ENCODE peak calls at places on chromosomes 4 and X, in eight cellular contexts. E is neural progenitor cell, A is OCI-LY7, F is HCT116, K is MM.1S, R is GM23338, B is SK-N-SH, I is PC-3. Z is an unnamed sample.

GRCh38 chr4:87679449-87680169 is 29.5 kb downstream of the DMP1 start:
- DNase-seq in K (peak; percentile 49), B (peak; percentile 59), R (peak; percentile 80), I (peak; percentile 53), E (peak; percentile 84), F (peak; percentile 48), A (peak; percentile 38), Z (peak; percentile 73)

GRCh38 chr4:181685911-181686310 is 557.3 kb upstream of the TENM3 start:
- DNase-seq in B (no peak), E (no peak), A (no peak), F (no peak), R (no peak), K (no peak), I (no peak), Z (no peak)

GRCh38 chr4:119744580-119744979 is 116.0 kb upstream of the PDE5A start:
- DNase-seq in B (no peak), E (no peak), K (no peak), F (no peak), R (no peak), I (peak; percentile 10), A (no peak), Z (no peak)

GRCh38 chr4:25767877-25768475 is 94.8 kb downstream of the SEL1L3 start:
- DNase-seq in A (peak; percentile 47), E (peak; percentile 84), R (peak; percentile 84), B (peak; percentile 73), K (peak; percentile 42), I (peak; percentile 69), F (peak; percentile 37), Z (peak; percentile 85)

GRCh38 chr4:8355864-8356565 is 84.5 kb downstream of the ACOX3 start:
- DNase-seq in F (no peak), A (no peak), K (no peak), R (no peak), I (no peak), B (no peak), E (no peak), Z (no peak)

GRCh38 chr4:7186081-7186480 is 6.3 kb upstream of the SORCS2 start:
- DNase-seq in R (peak; percentile 72), F (no peak), B (peak; percentile 73), K (no peak), A (peak; percentile 27), I (no peak), E (peak; percentile 55), Z (peak; percentile 44)

GRCh38 chr4:111510535-111510934 is 634.7 kb upstream of the FAM241A start:
- DNase-seq in E (no peak), I (peak; percentile 77), A (no peak), K (no peak), B (no peak), F (no peak), R (no peak), Z (no peak)

GRCh38 chrX:154398668-154399526 is 720 bp downstream of the RPL10 start:
- DNase-seq in F (no peak), E (peak; percentile 82), B (peak; percentile 62), R (peak; percentile 61), I (peak; percentile 72), A (peak; percentile 88), K (peak; percentile 81), Z (peak; percentile 85)

GRCh38 chr4:174349156-174349555 is 65.4 kb downstream of the CEP44 start:
- DNase-seq in F (no peak), E (no peak), R (peak; percentile 44), A (no peak), B (no peak), I (no peak), K (no peak), Z (no peak)

GRCh38 chrX:68409154-68409553 is 24.1 kb downstream of the OPHN1 start:
- DNase-seq in A (no peak), E (no peak), R (no peak), B (no peak), F (no peak), I (no peak), K (no peak), Z (no peak)

GRCh38 chr4:153616005-153616555 is 68.0 kb upstream of the TLR2 start:
- DNase-seq in R (no peak), E (no peak), K (no peak), F (no peak), A (no peak), B (no peak), I (no peak), Z (no peak)

GRCh38 chr4:106707776-106708603 is 328.1 kb downstream of the DKK2 start:
- DNase-seq in I (no peak), K (no peak), F (no peak), A (no peak), R (no peak), B (no peak), E (no peak), Z (no peak)

GRCh38 chrX:129957241-129958099 is 25.0 kb upstream of the BCORL1 start:
- DNase-seq in F (peak; percentile 15), A (peak; percentile 77), R (peak; percentile 87), B (peak; percentile 84), E (peak; percentile 79), I (peak; percentile 11), K (peak; percentile 69), Z (peak; percentile 68)

DNA sequence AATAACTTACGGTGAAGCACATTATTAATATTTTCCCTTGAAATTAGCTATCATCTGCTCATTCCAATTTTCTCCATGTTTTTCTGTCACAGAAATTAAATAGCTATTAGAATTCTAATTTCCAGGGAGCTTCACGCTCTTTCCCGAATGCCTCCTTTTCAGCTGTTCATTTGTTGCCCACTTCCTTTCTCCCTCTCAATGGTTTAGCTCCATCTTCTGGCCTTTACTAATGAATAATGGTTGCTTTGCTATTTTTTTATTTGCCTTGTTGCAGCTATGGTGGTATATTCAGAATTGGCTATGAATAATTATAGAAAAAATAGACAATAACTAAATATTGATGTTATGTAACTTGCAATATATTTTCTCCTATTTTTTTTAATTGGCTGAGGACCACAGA is 70.5 kb downstream of the GRIA2 start:
- DNase-seq in A (no peak), E (peak; percentile 14), B (no peak), I (peak; percentile 5), F (no peak), K (no peak), R (peak; percentile 19), Z (no peak)
- TF ChIP-seq CTCF in A (no peak), E (peak; percentile 35), B (peak; percentile 18), I (peak; percentile 37), F (no peak), K (no peak), R (peak; percentile 30), Z (no peak)

DNA sequence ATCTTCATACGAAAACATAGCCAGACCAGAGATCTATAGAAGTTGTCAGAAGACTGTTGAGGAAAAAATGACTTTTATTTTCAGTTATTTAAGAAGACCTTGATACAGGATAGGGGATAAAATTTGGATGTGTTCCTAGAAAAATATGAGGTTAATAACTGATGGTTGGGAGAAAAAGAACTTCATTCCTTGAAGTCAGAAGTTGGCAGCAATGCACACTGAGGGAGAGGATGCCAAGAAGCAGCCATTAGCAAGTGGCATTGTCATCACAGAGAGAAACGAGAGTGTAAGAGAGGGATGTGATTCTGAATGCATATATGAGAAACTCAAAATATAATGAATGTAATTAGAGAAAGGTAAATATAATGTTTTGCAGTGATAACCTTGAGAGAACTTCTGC is 382.1 kb upstream of the EPHA5 start:
- DNase-seq in A (no peak), R (no peak), I (no peak), F (no peak), E (no peak), K (no peak), B (no peak), Z (no peak)
- TF ChIP-seq EZH2phosphoT487 in A (no peak), R (no peak), I (no peak), F (no peak), E (no peak), K (no peak), B (no peak), Z (no peak)

GRCh38 chr4:184269879-184270430 is 52.3 kb upstream of the ENPP6 start:
- DNase-seq in R (no peak), K (no peak), B (no peak), E (no peak), A (no peak), I (no peak), F (no peak), Z (no peak)

GRCh38 chr4:184265566-184266351 is 48.1 kb upstream of the ENPP6 start:
- DNase-seq in R (no peak), A (no peak), I (peak; percentile 49), F (peak; percentile 7), K (peak; percentile 86), E (no peak), B (no peak), Z (no peak)

GRCh38 chr4:184267206-184267608 is 49.5 kb upstream of the ENPP6 start:
- DNase-seq in R (no peak), K (peak; percentile 53), I (no peak), E (no peak), A (peak; percentile 50), B (no peak), F (no peak), Z (no peak)

GRCh38 chr4:184268574-184269160 is 51.0 kb upstream of the ENPP6 start:
- DNase-seq in A (peak; percentile 44), I (no peak), B (no peak), R (no peak), F (no peak), K (peak; percentile 53), E (no peak), Z (no peak)

DNA sequence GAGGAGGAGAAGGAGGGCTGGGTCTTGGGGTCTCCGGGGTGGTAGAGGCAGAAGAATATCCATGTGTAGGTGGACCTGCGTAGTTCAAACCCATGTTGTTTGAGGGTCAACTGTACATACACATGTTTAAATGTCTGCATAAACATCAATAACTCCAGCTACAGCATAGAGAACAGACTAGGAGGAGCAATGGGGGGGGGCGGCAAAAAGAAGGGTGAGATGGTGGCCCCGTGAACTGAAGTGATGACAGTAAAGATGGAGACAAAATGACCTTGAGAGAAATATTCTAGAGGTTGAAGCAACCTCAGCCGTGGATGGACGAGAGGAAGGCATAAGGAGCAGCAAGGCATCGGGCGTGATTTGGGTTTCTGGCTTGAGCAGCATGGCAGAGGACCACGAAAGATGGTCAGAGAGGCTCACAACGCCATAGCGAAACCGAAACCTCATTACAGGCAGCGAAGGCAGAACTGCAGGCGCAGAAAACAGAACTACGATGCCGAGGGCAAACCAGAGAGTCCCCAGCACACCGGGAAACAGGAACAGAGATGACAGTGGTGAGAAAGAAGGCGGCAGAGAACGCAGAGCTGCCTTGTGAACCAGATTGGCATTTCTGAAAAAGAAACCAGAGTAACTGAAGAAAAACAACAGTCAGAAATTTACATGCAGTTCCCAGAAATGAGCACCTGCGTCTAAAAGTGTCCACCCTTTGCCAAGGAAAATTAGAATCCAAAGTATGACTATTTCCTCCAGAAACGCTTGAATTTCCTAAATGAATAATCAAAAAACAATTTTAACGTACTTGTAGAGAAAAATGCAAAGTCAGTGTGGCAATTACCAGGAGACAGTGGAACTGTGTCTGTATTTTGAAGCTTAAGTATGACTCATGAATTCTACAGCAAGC is 50.2 kb upstream of the ENPP6 start:
- DNase-seq in A (peak; percentile 94), E (no peak), I (peak; percentile 65), R (no peak), B (no peak), K (peak; percentile 96), F (peak; percentile 6), Z (peak; percentile 30)
- H3K4me3 ChIP-seq in A (peak overlapping the region; percentile 58), E (no peak overlapping the region), I (peak overlapping the region; percentile 47), R (no peak overlapping the region), B (peak overlapping the region; percentile 31), K (peak overlapping the region; percentile 62), F (peak overlapping the region; percentile 65), Z (no peak overlapping the region)

DNA sequence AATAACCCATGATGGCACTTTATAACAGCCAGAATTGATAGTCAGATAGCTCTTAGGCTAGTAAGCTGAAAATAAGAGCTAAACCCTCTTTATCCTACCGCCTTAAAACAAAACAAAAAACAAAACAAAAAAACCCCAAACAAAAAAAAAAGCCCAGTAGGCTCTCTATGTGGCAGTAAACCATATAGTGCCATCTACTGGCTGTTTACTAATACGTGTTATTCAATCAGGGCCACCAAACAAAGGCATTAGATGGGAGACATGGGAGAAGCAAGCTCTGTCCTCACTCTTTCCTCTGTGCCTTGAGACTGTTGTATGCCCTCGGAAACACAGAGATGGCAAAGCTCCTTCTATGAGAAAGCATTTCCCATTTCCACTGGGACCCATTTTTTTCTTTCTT is 148.8 kb upstream of the MID1 start:
- DNase-seq in A (peak; percentile 22), R (peak; percentile 74), I (peak; percentile 61), F (peak; percentile 2), E (peak; percentile 75), K (peak; percentile 32), B (peak; percentile 36), Z (peak; percentile 33)
- TF ChIP-seq CTCF in A (peak; percentile 69), R (peak; percentile 62), I (peak; percentile 70), F (peak; percentile 44), E (peak; percentile 60), K (peak; percentile 50), B (peak; percentile 62), Z (peak; percentile 45)